ENCODE peak calls at places on chromosomes 3 and 15, in ten cellular contexts. D is Peyer's patch; P is SJSA1; W is HCT116; L is sigmoid colon; N is CD4-positive, alpha-beta T cell; V is PC-3; A is prostate gland; Y is CD4-positive, alpha-beta memory T cell; Q is CD4-positive, CD25-positive, alpha-beta regulatory T cell. O is an unnamed sample.

GRCh38 chr15:83845230-83845629 is 191.3 kb downstream of the ADAMTSL3 start:
- DNase-seq in W (no peak), D (no peak), A (no peak), V (no peak), Q (no peak), P (no peak), L (no peak), Y (no peak), N (no peak), O (no peak)

GRCh38 chr3:56985460-56986327 is 74.8 kb upstream of the SPATA12 start:
- DNase-seq in P (no peak), L (no peak), D (no peak), Q (no peak), N (no peak), W (no peak), V (no peak), Y (no peak), A (no peak), O (no peak)

GRCh38 chr3:105647047-105647446 is 221.8 kb downstream of the CBLB start:
- DNase-seq in P (peak; percentile 48), V (peak; percentile 92), W (peak; percentile 69), Y (no peak), D (no peak), A (no peak), N (no peak), L (no peak), Q (no peak), O (no peak)

GRCh38 chr3:196965804-196966173 is 2.8 kb downstream of the PIGZ start:
- DNase-seq in N (no peak), A (no peak), V (no peak), Q (no peak), Y (no peak), D (no peak), P (no peak), L (no peak), W (no peak), O (no peak)

GRCh38 chr3:43919067-43919466 is 228.3 kb downstream of the ABHD5 start:
- DNase-seq in Y (no peak), W (no peak), P (no peak), V (peak; percentile 38), L (no peak), D (no peak), Q (no peak), A (no peak), N (no peak), O (no peak)

GRCh38 chr3:170751083-170751893 is 118.7 kb downstream of the RPL22L1 start:
- DNase-seq in L (peak; percentile 73), P (peak; percentile 98), A (peak; percentile 37), Q (no peak), N (no peak), Y (no peak), D (no peak), W (peak; percentile 44), V (peak; percentile 97), O (no peak)

GRCh38 chr15:99454941-99455795 is 110.6 kb upstream of the MEF2A start:
- DNase-seq in Y (no peak), D (peak; percentile 55), P (peak; percentile 77), V (peak; percentile 88), A (peak; percentile 80), N (no peak), L (peak; percentile 89), Q (no peak), W (peak; percentile 51), O (peak; percentile 90)

GRCh38 chr3:132660056-132660744 is at the start of gene UBA5:
- DNase-seq in Y (peak; percentile 75), N (peak; percentile 53), Q (peak; percentile 61), V (peak; percentile 52), D (peak; percentile 77), P (peak; percentile 76), L (peak; percentile 82), A (peak; percentile 49), W (peak; percentile 43), O (peak; percentile 70)

GRCh38 chr3:43477600-43477999 is 144.2 kb downstream of the ANO10 start:
- DNase-seq in Y (peak; percentile 82), P (no peak), Q (peak; percentile 47), N (peak; percentile 57), A (no peak), D (no peak), W (no peak), L (no peak), V (no peak), O (no peak)

GRCh38 chr15:78044407-78045155 is 32.9 kb downstream of the TBC1D2B start:
- DNase-seq in P (no peak), Q (no peak), L (no peak), A (no peak), Y (peak; percentile 50), V (no peak), W (no peak), D (no peak), N (no peak), O (no peak)

GRCh38 chr3:197516517-197516889 is 39.3 kb downstream of the BDH1 start:
- DNase-seq in W (peak; percentile 83), Q (no peak), D (no peak), Y (no peak), L (no peak), V (peak; percentile 98), N (no peak), P (peak; percentile 89), A (no peak), O (no peak)

GRCh38 chr3:171944109-171945016 is 95.0 kb upstream of the FNDC3B start:
- DNase-seq in W (no peak), Y (no peak), A (no peak), D (no peak), N (no peak), L (no peak), Q (no peak), P (peak; percentile 8), V (peak; percentile 30), O (no peak)

DNA sequence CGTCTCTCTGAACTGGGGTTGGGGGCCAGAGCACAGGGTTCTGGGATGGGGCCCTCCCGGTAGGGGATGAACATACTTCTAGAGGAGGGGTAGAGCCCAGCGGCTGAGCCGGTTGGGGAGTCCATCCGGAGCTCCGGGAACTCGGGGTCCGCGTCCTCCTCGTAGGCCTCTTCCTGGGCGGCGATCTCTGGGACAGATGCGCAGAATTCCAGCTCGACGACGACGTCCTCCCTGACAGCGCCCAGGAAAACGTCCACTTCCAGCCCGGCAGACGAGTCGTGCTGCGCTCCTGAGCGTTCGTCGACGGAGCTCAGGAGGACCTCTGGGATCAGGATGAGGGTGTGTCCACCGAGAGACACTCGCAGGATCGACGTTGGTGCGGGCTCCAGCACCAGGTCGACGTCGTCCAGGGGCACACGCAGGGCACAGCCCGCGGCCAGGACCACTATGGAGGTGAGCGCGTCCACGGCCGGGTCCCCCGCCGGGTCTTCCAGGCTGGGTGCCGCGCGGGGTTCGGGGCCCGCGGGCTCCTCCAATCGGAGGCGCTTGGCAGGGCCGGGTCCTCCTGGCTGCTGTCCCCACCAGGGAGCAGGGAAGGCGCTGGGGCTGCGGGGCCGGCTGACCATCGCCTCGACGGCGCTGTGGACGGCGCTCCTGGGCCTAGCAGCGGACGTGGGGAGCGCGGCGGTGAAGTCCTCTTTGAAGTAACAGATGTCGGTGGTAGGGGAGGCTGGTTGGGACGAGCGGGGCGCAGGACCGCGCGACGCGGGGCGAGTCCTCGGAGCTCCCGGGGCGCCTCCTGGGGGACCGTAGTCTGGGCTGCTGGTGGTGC is 474 bp downstream of the PRR23B start:
- DNase-seq in Y (no peak), D (no peak), W (no peak), N (no peak), P (no peak), L (no peak), Q (no peak), A (no peak), V (no peak), O (no peak)
- H3K27me3 ChIP-seq in Y (no peaks in the 10 kb centered on the region), D (no peaks in the 10 kb centered on the region), W (no peaks in the 10 kb centered on the region), N (no peaks in the 10 kb centered on the region), P (no peaks in the 10 kb centered on the region), L (no peaks in the 10 kb centered on the region), Q (no peaks in the 10 kb centered on the region), A (no peaks in the 10 kb centered on the region), V (no peaks in the 10 kb centered on the region), O (no peaks in the 10 kb centered on the region)

DNA sequence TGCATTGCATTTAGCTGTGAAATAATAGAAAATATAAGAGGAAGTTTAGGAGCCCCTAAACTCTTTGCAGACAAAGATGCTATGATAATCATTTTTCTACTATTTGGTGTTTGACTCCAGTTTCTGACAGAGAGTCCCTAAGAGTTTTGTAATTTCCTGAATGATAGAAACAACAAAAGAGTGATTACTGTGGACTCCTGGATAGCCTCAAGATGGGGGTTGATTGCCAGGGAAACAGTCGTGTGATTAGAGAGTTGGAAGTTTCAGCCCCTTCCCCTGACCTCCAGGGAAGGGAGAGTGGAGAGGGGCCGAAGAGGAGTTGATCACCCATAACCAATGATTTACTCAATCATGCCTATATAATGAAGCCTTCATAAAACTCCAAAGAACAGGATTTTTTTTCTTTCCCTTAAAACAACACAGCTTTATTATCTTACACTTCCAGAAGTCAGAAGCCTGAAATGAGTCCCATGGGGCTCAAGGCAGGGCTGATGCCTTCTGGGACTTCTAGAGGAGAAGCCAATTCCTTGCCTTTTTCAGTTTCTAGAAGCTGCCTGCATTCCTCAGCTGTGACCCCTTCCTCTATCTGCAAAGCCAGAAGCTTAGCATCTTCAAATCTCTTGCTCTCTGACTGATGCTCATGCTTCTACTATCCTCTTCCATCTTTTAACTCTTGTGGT is 292.3 kb upstream of the ZPLD1 start:
- DNase-seq in A (no peak), P (no peak), Y (no peak), L (no peak), Q (no peak), W (no peak), V (no peak), D (no peak), N (no peak), O (no peak)
- H3K9me3 ChIP-seq in A (no peaks in the 10 kb centered on the region), P (no peaks in the 10 kb centered on the region), Y (no peaks in the 10 kb centered on the region), L (no peaks in the 10 kb centered on the region), Q (no peaks in the 10 kb centered on the region), W (no peaks in the 10 kb centered on the region), V (no peaks in the 10 kb centered on the region), D (no peaks in the 10 kb centered on the region), N (no peaks in the 10 kb centered on the region), O (no peaks in the 10 kb centered on the region)

DNA sequence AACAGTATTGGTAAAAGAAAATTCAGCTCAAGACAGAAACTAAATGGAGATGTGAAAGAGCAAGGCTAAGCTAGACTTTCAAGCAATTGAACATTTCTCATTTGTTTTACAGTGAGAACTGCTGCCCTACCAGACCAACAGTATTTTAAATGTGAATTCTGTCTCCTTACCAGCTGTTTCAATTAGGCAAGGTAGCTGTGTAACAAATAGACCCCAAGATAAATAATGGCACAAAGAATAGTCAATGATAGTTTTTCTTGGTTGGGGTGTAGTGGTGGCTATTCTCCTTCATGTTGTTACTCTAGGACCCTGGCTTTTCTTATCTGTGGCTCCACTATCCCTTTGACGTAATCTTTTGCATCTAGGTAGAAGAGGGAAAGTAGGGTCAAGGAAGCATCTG is 30.4 kb upstream of the THRB start:
- DNase-seq in P (no peak), V (no peak), D (no peak), N (no peak), W (no peak), Q (no peak), Y (no peak), A (no peak), L (no peak), O (no peak)
- H3K27me3 ChIP-seq in P (no peaks in the 10 kb centered on the region), V (no peaks in the 10 kb centered on the region), D (no peaks in the 10 kb centered on the region), N (peaks cover 29% of the 10 kb centered on the region), W (no peaks in the 10 kb centered on the region), Q (peaks cover 8% of the 10 kb centered on the region), Y (peaks cover 7% of the 10 kb centered on the region), A (no peaks in the 10 kb centered on the region), L (no peaks in the 10 kb centered on the region), O (peaks cover 33% of the 10 kb centered on the region)

DNA sequence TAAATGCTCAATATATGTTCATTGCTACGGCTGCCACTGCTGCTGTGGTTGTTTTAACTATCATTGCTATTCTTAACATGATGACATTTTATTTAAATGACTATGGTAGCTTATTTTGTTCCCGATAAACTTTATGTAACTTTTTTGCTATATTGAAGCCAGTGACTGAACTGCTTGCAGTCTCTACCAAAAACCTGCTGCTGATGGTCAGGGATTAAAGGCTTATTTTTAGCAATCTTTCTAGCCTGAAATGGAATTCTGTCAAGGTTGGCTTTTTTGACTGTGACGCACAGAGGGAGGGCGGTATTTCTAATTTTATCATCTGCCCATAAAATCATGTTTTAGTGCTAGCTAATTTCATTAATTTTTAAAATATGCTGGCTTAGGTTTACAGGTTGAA is 271.8 kb downstream of the KCNH8 start:
- DNase-seq in Y (no peak), D (no peak), V (no peak), W (no peak), Q (no peak), P (no peak), L (no peak), N (no peak), A (no peak), O (no peak)
- H3K9me3 ChIP-seq in Y (no peaks in the 10 kb centered on the region), D (no peaks in the 10 kb centered on the region), V (peaks cover 4% of the 10 kb centered on the region), W (no peaks in the 10 kb centered on the region), Q (no peaks in the 10 kb centered on the region), P (no peaks in the 10 kb centered on the region), L (no peaks in the 10 kb centered on the region), N (no peaks in the 10 kb centered on the region), A (no peaks in the 10 kb centered on the region), O (no peaks in the 10 kb centered on the region)

O was measured in left lung.